ENCODE peak calls at places on chromosomes 7 and 10, in seven cellular contexts. W, E, Z, P, H, A and N are unnamed samples.

GRCh38 chr10:98344589-98345038 is 70.4 kb downstream of the PYROXD2 start:
- DNase-seq in A (peak), P (no peak), Z (peak), H (no peak), E (peak), W (peak), N (peak)

GRCh38 chr7:13524076-13524475 is 465.4 kb downstream of the ETV1 start:
- DNase-seq in W (no peak), H (no peak), A (no peak), P (no peak), E (no peak), Z (no peak), N (no peak)

GRCh38 chr10:103917326-103918052 is 495 bp downstream of the STN1 start:
- DNase-seq in H (peak), A (peak), P (peak), E (no peak), W (peak), Z (peak), N (peak)

GRCh38 chr7:17474724-17475344 is 176.4 kb downstream of the AHR start:
- DNase-seq in H (no peak), A (no peak), Z (no peak), W (no peak), E (no peak), P (no peak), N (no peak)

GRCh38 chr7:151079199-151079910 is 1.3 kb downstream of the FASTK start:
- DNase-seq in A (no peak), W (peak), H (no peak), E (no peak), P (no peak), Z (no peak), N (peak)

GRCh38 chr7:77382532-77382931 is 33.6 kb downstream of the GSAP start:
- DNase-seq in E (no peak), H (no peak), A (no peak), W (no peak), Z (no peak), P (no peak), N (no peak)

GRCh38 chr10:24552346-24553016 is 171.2 kb downstream of the ARHGAP21 start:
- DNase-seq in A (no peak), E (peak), H (peak), P (peak), Z (no peak), W (no peak), N (no peak)

GRCh38 chr10:132520147-132520811 is 17.3 kb upstream of the INPP5A start:
- DNase-seq in W (peak), Z (peak), A (peak), H (no peak), P (no peak), E (no peak), N (peak)

GRCh38 chr7:47950714-47951113 is 2.4 kb upstream of the PKD1L1 start:
- DNase-seq in A (no peak), P (no peak), Z (no peak), W (no peak), E (no peak), H (no peak), N (peak)

GRCh38 chr7:65037740-65038678 is 31.5 kb upstream of the ERV3-1 start:
- DNase-seq in A (peak), W (peak), E (peak), P (peak), H (peak), Z (peak), N (peak)

GRCh38 chr7:40796723-40797122 is 661.9 kb downstream of the SUGCT start:
- DNase-seq in Z (no peak), W (no peak), E (no peak), A (no peak), H (no peak), P (no peak), N (no peak)

GRCh38 chr10:90245623-90246022 is 544.2 kb downstream of the KIF20B start:
- DNase-seq in P (no peak), A (no peak), Z (no peak), W (no peak), E (no peak), H (no peak), N (no peak)

GRCh38 chr7:13262929-13263530 is 575.6 kb downstream of the ARL4A start:
- DNase-seq in H (peak), P (no peak), W (no peak), A (peak), E (peak), Z (peak), N (no peak)

GRCh38 chr7:139842414-139843210 is 13.5 kb downstream of the TBXAS1 start:
- DNase-seq in E (no peak), P (no peak), W (no peak), A (no peak), Z (no peak), H (no peak), N (no peak)